ENCODE peak calls at places on chromosome 5, in ten cellular contexts. H is IMR-90, U is fibroblast of lung, G is kidney, R is psoas muscle, X is upper lobe of left lung, E is pancreas, C is mesendoderm, T is right atrium auricular region, D is endodermal cell. M is an unnamed sample.

GRCh38 chr5:7668161-7668560 is 182.8 kb downstream of the CFAP90 start:
- DNase-seq in U (no peak), H (no peak), T (no peak), C (peak; percentile 47), X (no peak), G (no peak), E (no peak), R (no peak), D (no peak), M (no peak)

GRCh38 chr5:157308826-157309465 is 43.0 kb downstream of the CYFIP2 start:
- DNase-seq in R (no peak), X (no peak), D (no peak), U (peak; percentile 7), E (no peak), T (no peak), G (no peak), H (no peak), C (no peak), M (no peak)

GRCh38 chr5:180291234-180291940 is 496 bp downstream of the MAPK9 start:
- DNase-seq in R (no peak), D (peak; percentile 68), T (peak; percentile 47), U (no peak), C (peak; percentile 42), E (peak; percentile 76), X (peak; percentile 26), H (no peak), G (peak; percentile 80), M (no peak)

GRCh38 chr5:55141945-55142690 is 17.9 kb upstream of the GPX8 start:
- DNase-seq in E (no peak), D (no peak), U (no peak), T (no peak), H (no peak), X (no peak), C (peak; percentile 15), R (no peak), G (no peak), M (no peak)

GRCh38 chr5:174295736-174296481 is 250.4 kb downstream of the NSG2 start:
- DNase-seq in G (no peak), U (peak; percentile 34), C (no peak), E (no peak), R (no peak), X (no peak), D (peak; percentile 18), H (no peak), T (peak; percentile 9), M (no peak)

GRCh38 chr5:44862808-44863207 is 54.1 kb downstream of the MRPS30 start:
- DNase-seq in D (no peak), R (no peak), C (peak; percentile 5), X (no peak), T (no peak), U (peak; percentile 33), H (peak; percentile 1), G (no peak), E (no peak), M (no peak)

GRCh38 chr5:36147681-36148080 is 4.0 kb downstream of the LMBRD2 start:
- DNase-seq in D (no peak), X (no peak), G (no peak), H (peak; percentile 7), C (no peak), U (peak; percentile 4), R (no peak), E (no peak), T (no peak), M (no peak)

GRCh38 chr5:859798-860296 is 9.1 kb upstream of the ZDHHC11 start:
- DNase-seq in G (peak; percentile 63), H (no peak), E (peak; percentile 58), X (no peak), R (peak; percentile 10), D (no peak), C (no peak), U (no peak), T (no peak), M (no peak)

GRCh38 chr5:149154629-149155028 is 13.3 kb downstream of the ABLIM3 start:
- DNase-seq in T (no peak), U (no peak), E (no peak), D (no peak), R (no peak), X (no peak), H (no peak), C (no peak), G (no peak), M (no peak)
- H3K4me1 ChIP-seq in T (peaks cover 99% of the 10 kb centered on the region), U (peaks cover 51% of the 10 kb centered on the region), E (no peaks in the 10 kb centered on the region), D (no peaks in the 10 kb centered on the region), R (peaks cover 78% of the 10 kb centered on the region), X (peaks cover 46% of the 10 kb centered on the region), H (peaks cover 39% of the 10 kb centered on the region), C (no peaks in the 10 kb centered on the region), G (peaks cover 22% of the 10 kb centered on the region), M (no peaks in the 10 kb centered on the region)

GRCh38 chr5:159091051-159091450 is 8.7 kb downstream of the EBF1 start:
- DNase-seq in U (no peak), X (no peak), R (no peak), E (no peak), T (no peak), C (no peak), H (no peak), D (no peak), G (no peak), M (no peak)

GRCh38 chr5:159089675-159090074 is 10.0 kb downstream of the EBF1 start:
- DNase-seq in G (no peak), T (no peak), C (no peak), E (no peak), U (no peak), H (no peak), X (no peak), D (no peak), R (no peak), M (no peak)

GRCh38 chr5:159092288-159092687 is 7.4 kb downstream of the EBF1 start:
- DNase-seq in X (no peak), H (no peak), U (no peak), D (no peak), G (no peak), E (no peak), R (no peak), T (no peak), C (no peak), M (no peak)

GRCh38 chr5:159094745-159095144 is 5.0 kb downstream of the EBF1 start:
- DNase-seq in R (peak; percentile 81), G (peak; percentile 85), H (peak; percentile 69), C (peak; percentile 60), E (no peak), X (peak; percentile 53), T (peak; percentile 95), D (peak; percentile 65), U (peak; percentile 73), M (no peak)

GRCh38 chr5:159091596-159091995 is 8.1 kb downstream of the EBF1 start:
- DNase-seq in D (no peak), E (no peak), X (no peak), H (no peak), G (no peak), C (no peak), U (no peak), R (no peak), T (no peak), M (no peak)
- H3K4me1 ChIP-seq in D (no peaks in the 10 kb centered on the region), E (no peaks in the 10 kb centered on the region), X (peaks cover 7% of the 10 kb centered on the region), H (no peaks in the 10 kb centered on the region), G (peaks cover 7% of the 10 kb centered on the region), C (no peaks in the 10 kb centered on the region), U (peaks cover 2% of the 10 kb centered on the region), R (no peaks in the 10 kb centered on the region), T (peaks cover 26% of the 10 kb centered on the region), M (no peaks in the 10 kb centered on the region)

GRCh38 chr5:126579716-126580115 is 15.3 kb downstream of the ALDH7A1 start:
- DNase-seq in X (no peak), U (no peak), C (no peak), R (no peak), D (no peak), G (no peak), T (no peak), H (no peak), E (no peak), M (no peak)

GRCh38 chr5:126575644-126576043 is 19.4 kb downstream of the ALDH7A1 start:
- DNase-seq in G (no peak), C (no peak), T (no peak), H (no peak), X (no peak), E (no peak), R (no peak), D (no peak), U (no peak), M (no peak)

GRCh38 chr5:126577415-126577814 is 17.6 kb downstream of the ALDH7A1 start:
- DNase-seq in T (no peak), R (no peak), G (no peak), D (no peak), X (no peak), H (no peak), E (no peak), C (no peak), U (no peak), M (no peak)

GRCh38 chr5:126576974-126577373 is 18.0 kb downstream of the ALDH7A1 start:
- DNase-seq in C (no peak), H (no peak), U (no peak), T (no peak), D (no peak), G (no peak), X (no peak), E (no peak), R (no peak), M (no peak)
- H3K4me1 ChIP-seq in C (no peaks in the 10 kb centered on the region), H (no peaks in the 10 kb centered on the region), U (no peaks in the 10 kb centered on the region), T (no peaks in the 10 kb centered on the region), D (no peaks in the 10 kb centered on the region), G (no peaks in the 10 kb centered on the region), X (no peaks in the 10 kb centered on the region), E (no peaks in the 10 kb centered on the region), R (no peaks in the 10 kb centered on the region), M (no peaks in the 10 kb centered on the region)

GRCh38 chr5:31944683-31945445 is 229.3 kb downstream of the GOLPH3 start:
- DNase-seq in G (peak; percentile 74), E (peak; percentile 58), X (peak; percentile 55), U (no peak), R (no peak), T (no peak), H (no peak), C (no peak), D (peak; percentile 55), M (no peak)

GRCh38 chr5:31937703-31938102 is 236.4 kb downstream of the GOLPH3 start:
- DNase-seq in R (no peak), T (no peak), D (no peak), X (no peak), E (no peak), H (no peak), U (no peak), G (no peak), C (no peak), M (no peak)

GRCh38 chr5:31939151-31939550 is 235.0 kb downstream of the GOLPH3 start:
- DNase-seq in X (peak; percentile 68), C (no peak), H (no peak), G (no peak), T (no peak), D (no peak), R (peak; percentile 24), E (no peak), U (no peak), M (no peak)

GRCh38 chr5:31941356-31941755 is 232.8 kb downstream of the GOLPH3 start:
- DNase-seq in D (no peak), E (no peak), C (no peak), T (no peak), G (no peak), R (no peak), H (no peak), X (no peak), U (no peak), M (no peak)

GRCh38 chr5:31942546-31942945 is 231.6 kb downstream of the GOLPH3 start:
- DNase-seq in U (no peak), H (peak; percentile 31), R (no peak), E (no peak), C (no peak), X (no peak), G (no peak), D (no peak), T (no peak), M (no peak)
- H3K4me1 ChIP-seq in U (peaks cover 3% of the 10 kb centered on the region), H (peaks cover 3% of the 10 kb centered on the region), R (no peaks in the 10 kb centered on the region), E (peaks cover 7% of the 10 kb centered on the region), C (no peaks in the 10 kb centered on the region), X (peaks cover 25% of the 10 kb centered on the region), G (peaks cover 2% of the 10 kb centered on the region), D (no peaks in the 10 kb centered on the region), T (peaks cover 4% of the 10 kb centered on the region), M (no peaks in the 10 kb centered on the region)

M was measured in breast epithelium.